ENCODE peak calls at places on chromosomes 5 and 9, in seven cellular contexts. B is mucosa of descending colon, T is lower lobe of right lung, J is ovary, Y is SK-N-SH, R is mammary epithelial cell, D is upper lobe of right lung. K is an unnamed sample. For H3K36me3, the result is how much of the 10 kb centered on the place peaks cover.

GRCh38 chr5:139733698-139734491 is 61.7 kb upstream of the PSD2 start:
- DNase-seq in B (peak), T (no peak), J (no peak), Y (no peak), R (peak), D (no peak), K (peak)

GRCh38 chr9:26292943-26293342 is 599.7 kb downstream of the CAAP1 start:
- DNase-seq in B (no peak), T (no peak), J (no peak), Y (peak), R (peak), D (no peak), K (no peak)

GRCh38 chr5:58077966-58078365 is 381.9 kb downstream of the PLK2 start:
- DNase-seq in B (no peak), T (no peak), J (no peak), Y (no peak), R (no peak), D (no peak), K (no peak)

GRCh38 chr9:128790536-128790935 is 3.5 kb downstream of the TBC1D13 start:
- DNase-seq in B (no peak), T (no peak), J (no peak), Y (no peak), R (no peak), D (no peak), K (no peak)

GRCh38 chr9:114280636-114281315 is 42.1 kb upstream of the ORM1 start:
- DNase-seq in B (no peak), T (peak), J (peak), Y (no peak), R (no peak), D (no peak), K (no peak)

GRCh38 chr9:112091805-112092204 is 83.3 kb downstream of the SUSD1 start:
- DNase-seq in B (no peak), T (no peak), J (no peak), Y (no peak), R (no peak), D (no peak), K (peak)

GRCh38 chr5:149688406-149688805 is 41.7 kb upstream of the PPARGC1B start:
- DNase-seq in B (no peak), T (no peak), J (no peak), Y (no peak), R (no peak), D (no peak), K (no peak)

GRCh38 chr9:108869092-108869725 is 7.1 kb downstream of the ACTL7A start:
- DNase-seq in B (no peak), T (no peak), J (no peak), Y (no peak), R (peak), D (no peak), K (no peak)

GRCh38 chr5:177382423-177383029 is 1.7 kb upstream of the SLC34A1 start:
- DNase-seq in B (no peak), T (no peak), J (no peak), Y (peak), R (no peak), D (no peak), K (no peak)

GRCh38 chr9:92617951-92618510 is 51.9 kb downstream of the IPPK start:
- DNase-seq in B (no peak), T (no peak), J (peak), Y (no peak), R (no peak), D (no peak), K (no peak)

GRCh38 chr9:137987244-137988030 is 109.9 kb downstream of the CACNA1B start:
- DNase-seq in B (no peak), T (no peak), J (no peak), Y (no peak), R (no peak), D (no peak), K (no peak)

GRCh38 chr5:18772475-18772874 is 1138.2 kb downstream of the TAF11L14 start:
- DNase-seq in B (no peak), T (no peak), J (no peak), Y (no peak), R (peak), D (no peak), K (no peak)

GRCh38 chr9:127066775-127067111 is 55.7 kb downstream of the ANGPTL2 start:
- DNase-seq in B (no peak), T (no peak), J (no peak), Y (no peak), R (no peak), D (no peak), K (no peak)

GRCh38 chr9:137878146-137878941 is 762 bp downstream of the CACNA1B start:
- DNase-seq in B (peak), T (peak), J (no peak), Y (peak), R (peak), D (no peak), K (no peak)

GRCh38 chr9:22098636-22099332 is 89.7 kb upstream of the CDKN2B start:
- DNase-seq in B (no peak), T (no peak), J (no peak), Y (no peak), R (peak), D (no peak), K (peak)

GRCh38 chr5:140631831-140632365 is 1.1 kb downstream of the CD14 start:
- DNase-seq in B (no peak), T (no peak), J (peak), Y (no peak), R (no peak), D (no peak), K (peak)

GRCh38 chr5:54703091-54703490 is 185.5 kb downstream of the SNX18 start:
- DNase-seq in B (no peak), T (no peak), J (peak), Y (no peak), R (peak), D (no peak), K (peak)

GRCh38 chr9:135463140-135463539 is 16.4 kb upstream of the PPP1R26 start:
- DNase-seq in B (no peak), T (no peak), J (no peak), Y (no peak), R (peak), D (no peak), K (no peak)

GRCh38 chr5:15575566-15576195 is 75.7 kb downstream of the FBXL7 start:
- DNase-seq in B (no peak), T (no peak), J (no peak), Y (no peak), R (no peak), D (no peak), K (no peak)

GRCh38 chr5:80127037-80127642 is 92.0 kb downstream of the THBS4 start:
- DNase-seq in B (no peak), T (no peak), J (no peak), Y (no peak), R (no peak), D (no peak), K (no peak)

GRCh38 chr5:80125022-80125961 is 90.1 kb downstream of the THBS4 start:
- DNase-seq in B (no peak), T (no peak), J (no peak), Y (no peak), R (no peak), D (no peak), K (no peak)

GRCh38 chr5:80124519-80124918 is 89.4 kb downstream of the THBS4 start:
- DNase-seq in B (no peak), T (no peak), J (no peak), Y (no peak), R (no peak), D (no peak), K (no peak)

GRCh38 chr5:80124111-80124510 is 89.0 kb downstream of the THBS4 start:
- DNase-seq in B (no peak), T (no peak), J (no peak), Y (no peak), R (no peak), D (no peak), K (no peak)

DNA sequence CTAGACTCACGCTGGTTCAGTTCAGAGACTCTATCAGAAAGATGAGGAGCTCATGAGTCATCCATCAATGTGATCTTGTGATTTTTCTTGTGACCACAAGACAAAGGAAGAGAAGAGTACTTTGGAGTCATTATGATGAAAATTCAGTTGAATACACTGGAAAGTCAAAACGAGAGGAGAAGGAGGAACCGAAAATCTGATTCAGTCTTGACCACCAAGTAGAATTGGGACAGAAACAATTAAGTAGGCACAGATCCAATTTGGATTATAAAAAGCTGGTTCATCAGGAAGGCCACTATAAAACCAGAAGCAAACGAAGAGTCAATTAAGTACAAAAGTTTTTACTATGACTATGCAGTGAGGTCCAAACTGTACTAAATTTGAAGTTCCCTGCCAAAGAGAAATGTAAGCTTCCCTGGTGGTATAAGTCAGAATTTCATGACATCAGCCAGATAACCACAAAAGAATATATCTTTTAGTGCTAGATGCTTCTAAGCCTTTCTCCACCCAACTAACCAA is 90.9 kb downstream of the THBS4 start:
- DNase-seq in B (no peak), T (no peak), J (no peak), Y (no peak), R (peak), D (no peak), K (no peak)
- TF ChIP-seq CTCF in B (no peak), T (no peak), J (no peak), Y (no peak), R (peak), D (no peak), K (no peak)

GRCh38 chr5:40778133-40778532 is 20.0 kb downstream of the PRKAA1 start:
- DNase-seq in B (no peak), T (no peak), J (no peak), Y (no peak), R (no peak), D (no peak), K (no peak)

GRCh38 chr5:40774626-40775025 is 18.9 kb upstream of the TTC33 start:
- DNase-seq in B (no peak), T (no peak), J (no peak), Y (no peak), R (no peak), D (no peak), K (no peak)

GRCh38 chr5:40775846-40776657 is 20.3 kb upstream of the TTC33 start:
- DNase-seq in B (no peak), T (no peak), J (no peak), Y (no peak), R (no peak), D (no peak), K (no peak)

GRCh38 chr5:40775085-40775845 is 19.5 kb upstream of the TTC33 start:
- DNase-seq in B (no peak), T (no peak), J (no peak), Y (no peak), R (no peak), D (no peak), K (no peak)

DNA sequence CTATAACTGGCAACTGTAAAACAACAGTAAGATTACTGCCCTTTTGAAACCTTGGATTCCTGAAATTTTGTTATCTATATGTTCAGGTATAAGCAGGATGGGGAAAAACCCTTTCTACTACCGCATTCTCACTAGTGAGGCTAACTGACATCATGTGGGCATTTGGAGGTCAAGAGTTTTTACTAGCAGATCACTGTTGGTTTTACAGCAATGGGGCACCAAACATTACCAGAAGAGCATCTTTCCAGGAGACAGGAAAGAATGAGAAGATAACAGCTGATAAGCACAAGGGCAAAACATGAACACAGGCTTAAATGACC is 20.9 kb upstream of the TTC33 start:
- DNase-seq in B (no peak), T (no peak), J (no peak), Y (no peak), R (no peak), D (no peak), K (no peak)
- H3K36me3 ChIP-seq in B (under half), T (half or more), J (under half), Y (under half), R (under half), D (under half), K (under half)

DNA sequence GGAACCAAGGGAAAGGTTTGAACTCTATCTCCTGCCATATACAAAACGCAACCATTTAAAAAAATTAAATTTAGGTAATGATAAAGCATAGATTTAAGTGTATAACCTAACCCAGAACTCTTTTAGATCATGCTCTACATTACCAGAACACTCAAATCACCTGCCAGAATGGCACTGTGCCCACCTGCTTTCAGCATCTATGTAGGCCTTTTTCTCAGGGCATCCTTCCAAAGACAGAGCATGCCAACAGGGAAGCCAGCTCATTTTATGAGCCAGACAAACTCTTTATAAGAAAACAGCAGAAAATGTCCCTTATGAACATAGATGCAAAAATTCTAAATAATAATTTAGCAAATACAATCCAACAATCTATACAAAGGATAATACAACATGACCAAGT is 47.9 kb upstream of the SMAD5 start:
- DNase-seq in B (no peak), T (no peak), J (peak), Y (no peak), R (no peak), D (no peak), K (no peak)
- H3K4me3 ChIP-seq in B (no peak), T (no peak), J (no peak), Y (no peak), R (no peak), D (no peak), K (no peak)

GRCh38 chr5:133147411-133147810 is 95.6 kb downstream of the HSPA4 start:
- DNase-seq in B (no peak), T (no peak), J (no peak), Y (no peak), R (no peak), D (no peak), K (no peak)

GRCh38 chr5:133142782-133143181 is 91.0 kb downstream of the HSPA4 start:
- DNase-seq in B (no peak), T (no peak), J (no peak), Y (no peak), R (peak), D (no peak), K (no peak)

GRCh38 chr5:133144245-133144981 is 92.6 kb downstream of the HSPA4 start:
- DNase-seq in B (no peak), T (no peak), J (no peak), Y (no peak), R (no peak), D (no peak), K (no peak)

GRCh38 chr5:133147815-133148634 is 96.2 kb downstream of the HSPA4 start:
- DNase-seq in B (no peak), T (no peak), J (no peak), Y (no peak), R (no peak), D (no peak), K (no peak)

GRCh38 chr5:133145436-133146143 is 93.8 kb downstream of the HSPA4 start:
- DNase-seq in B (no peak), T (no peak), J (no peak), Y (no peak), R (no peak), D (no peak), K (no peak)
- TF ChIP-seq CTCF in B (no peak), T (no peak), J (no peak), Y (no peak), R (no peak), D (no peak), K (no peak)

GRCh38 chr5:39058984-39059565 is 15.1 kb downstream of the RICTOR start:
- DNase-seq in B (no peak), T (no peak), J (no peak), Y (no peak), R (no peak), D (no peak), K (no peak)
- H3K36me3 ChIP-seq in B (under half), T (under half), J (under half), Y (under half), R (under half), D (under half), K (under half)

GRCh38 chr5:144183254-144183889 is 12.7 kb downstream of the KCTD16 start:
- DNase-seq in B (no peak), T (no peak), J (no peak), Y (peak), R (peak), D (no peak), K (no peak)

GRCh38 chr5:144191998-144192397 is 21.3 kb downstream of the KCTD16 start:
- DNase-seq in B (no peak), T (no peak), J (no peak), Y (no peak), R (peak), D (no peak), K (no peak)

GRCh38 chr5:144189800-144190429 is 19.2 kb downstream of the KCTD16 start:
- DNase-seq in B (no peak), T (peak), J (no peak), Y (peak), R (peak), D (peak), K (peak)

GRCh38 chr5:144191461-144191860 is 20.8 kb downstream of the KCTD16 start:
- DNase-seq in B (no peak), T (no peak), J (no peak), Y (no peak), R (no peak), D (no peak), K (no peak)

DNA sequence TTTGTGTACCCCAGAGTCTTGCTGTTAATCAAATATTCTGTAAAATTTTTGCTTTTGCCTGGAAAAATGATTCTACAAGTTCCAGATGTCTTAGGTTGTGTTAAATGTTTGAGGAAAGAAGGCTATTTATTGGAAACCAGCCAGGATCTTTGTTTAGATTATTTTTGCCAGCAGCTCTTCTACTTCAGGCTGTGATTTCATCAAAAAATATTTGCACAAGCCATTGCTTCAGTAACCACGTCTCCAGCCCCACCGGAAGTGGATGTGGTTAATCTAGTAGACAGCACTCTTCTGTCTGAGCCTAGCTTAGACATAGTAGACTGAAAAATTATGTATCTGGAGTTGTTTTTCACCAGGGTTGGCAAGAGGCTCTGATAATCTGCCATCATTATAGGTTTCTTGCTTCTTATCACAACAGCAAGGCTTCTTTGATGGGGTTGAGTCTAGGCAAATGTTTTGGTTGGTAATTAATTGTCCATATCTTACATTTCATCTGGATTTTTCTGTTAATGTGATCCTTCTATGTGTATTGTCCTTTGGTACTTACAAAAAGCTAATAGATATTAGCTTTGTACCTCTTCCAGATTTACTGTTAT is 17.1 kb downstream of the KCTD16 start:
- DNase-seq in B (no peak), T (peak), J (no peak), Y (peak), R (peak), D (peak), K (peak)
- H3K4me3 ChIP-seq in B (no peak), T (no peak), J (no peak), Y (no peak), R (no peak), D (no peak), K (no peak)

K was measured in colonic mucosa.